ENCODE peak calls at places on chromosomes 5 and 9, in five cellular contexts. One of them, this sample, is unnamed.

GRCh38 chr9:137478613-137479314 is 19.6 kb upstream of the NSMF start:
- DNase-seq in HTR-8/SVneo: no peak
- DNase-seq in transverse colon: no peak
- DNase-seq in effector memory CD8-positive, alpha-beta T cell: no peak
- DNase-seq in memory B cell: no peak
- DNase-seq in this sample: peak

GRCh38 chr9:133119039-133119438 is 2.0 kb downstream of the RALGDS start:
- DNase-seq in HTR-8/SVneo: no peak
- DNase-seq in transverse colon: no peak
- DNase-seq in effector memory CD8-positive, alpha-beta T cell: no peak
- DNase-seq in memory B cell: no peak
- DNase-seq in this sample: peak

GRCh38 chr5:91266184-91266705 is 116.9 kb downstream of the ARRDC3 start:
- DNase-seq in HTR-8/SVneo: peak
- DNase-seq in transverse colon: no peak
- DNase-seq in effector memory CD8-positive, alpha-beta T cell: no peak
- DNase-seq in memory B cell: no peak
- DNase-seq in this sample: no peak

GRCh38 chr5:173329370-173330150 is 1.3 kb upstream of the STC2 start:
- DNase-seq in HTR-8/SVneo: peak
- DNase-seq in transverse colon: no peak
- DNase-seq in effector memory CD8-positive, alpha-beta T cell: no peak
- DNase-seq in memory B cell: no peak
- DNase-seq in this sample: no peak

GRCh38 chr9:107090218-107090617 is 192.9 kb upstream of the RAD23B start:
- DNase-seq in HTR-8/SVneo: no peak
- DNase-seq in transverse colon: no peak
- DNase-seq in effector memory CD8-positive, alpha-beta T cell: no peak
- DNase-seq in memory B cell: no peak
- DNase-seq in this sample: no peak

GRCh38 chr5:159345861-159346260 is 15.6 kb upstream of the IL12B start:
- DNase-seq in HTR-8/SVneo: no peak
- DNase-seq in transverse colon: no peak
- DNase-seq in effector memory CD8-positive, alpha-beta T cell: no peak
- DNase-seq in memory B cell: no peak
- DNase-seq in this sample: no peak

GRCh38 chr9:96327694-96328352 is 25.8 kb upstream of the HSD17B3 start:
- DNase-seq in HTR-8/SVneo: peak
- DNase-seq in transverse colon: peak
- DNase-seq in effector memory CD8-positive, alpha-beta T cell: peak
- DNase-seq in memory B cell: peak
- DNase-seq in this sample: no peak

GRCh38 chr9:77601476-77602056 is 46.6 kb downstream of the GNA14 start:
- DNase-seq in HTR-8/SVneo: no peak
- DNase-seq in transverse colon: no peak
- DNase-seq in effector memory CD8-positive, alpha-beta T cell: no peak
- DNase-seq in memory B cell: no peak
- DNase-seq in this sample: no peak

GRCh38 chr9:136079916-136080246 is 15.2 kb downstream of the NACC2 start:
- DNase-seq in HTR-8/SVneo: no peak
- DNase-seq in transverse colon: no peak
- DNase-seq in effector memory CD8-positive, alpha-beta T cell: no peak
- DNase-seq in memory B cell: no peak
- DNase-seq in this sample: no peak

GRCh38 chr9:121331992-121332685 is 37.9 kb downstream of the STOM start:
- DNase-seq in HTR-8/SVneo: no peak
- DNase-seq in transverse colon: no peak
- DNase-seq in effector memory CD8-positive, alpha-beta T cell: no peak
- DNase-seq in memory B cell: no peak
- DNase-seq in this sample: no peak

GRCh38 chr9:132990781-132991180 is 12.3 kb downstream of the GFI1B start:
- DNase-seq in HTR-8/SVneo: no peak
- DNase-seq in transverse colon: no peak
- DNase-seq in effector memory CD8-positive, alpha-beta T cell: no peak
- DNase-seq in memory B cell: no peak
- DNase-seq in this sample: no peak

GRCh38 chr5:124923131-124923530 is 176.7 kb upstream of the ZNF608 start:
- DNase-seq in HTR-8/SVneo: no peak
- DNase-seq in transverse colon: no peak
- DNase-seq in effector memory CD8-positive, alpha-beta T cell: no peak
- DNase-seq in memory B cell: no peak
- DNase-seq in this sample: no peak

GRCh38 chr5:174172104-174172965 is 126.8 kb downstream of the NSG2 start:
- DNase-seq in HTR-8/SVneo: no peak
- DNase-seq in transverse colon: no peak
- DNase-seq in effector memory CD8-positive, alpha-beta T cell: no peak
- DNase-seq in memory B cell: no peak
- DNase-seq in this sample: no peak

GRCh38 chr5:78887384-78888118 is 97.6 kb downstream of the ARSB start:
- DNase-seq in HTR-8/SVneo: no peak
- DNase-seq in transverse colon: no peak
- DNase-seq in effector memory CD8-positive, alpha-beta T cell: no peak
- DNase-seq in memory B cell: no peak
- DNase-seq in this sample: no peak

GRCh38 chr9:17116400-17116837 is 18.4 kb upstream of the CNTLN start:
- DNase-seq in HTR-8/SVneo: peak
- DNase-seq in transverse colon: no peak
- DNase-seq in effector memory CD8-positive, alpha-beta T cell: no peak
- DNase-seq in memory B cell: no peak
- DNase-seq in this sample: no peak

GRCh38 chr5:55509097-55509496 is 25.7 kb downstream of the PLPP1 start:
- DNase-seq in HTR-8/SVneo: no peak
- DNase-seq in transverse colon: no peak
- DNase-seq in effector memory CD8-positive, alpha-beta T cell: no peak
- DNase-seq in memory B cell: no peak
- DNase-seq in this sample: no peak

GRCh38 chr9:115367321-115367720 is 249.4 kb upstream of the TNC start:
- DNase-seq in HTR-8/SVneo: no peak
- DNase-seq in transverse colon: no peak
- DNase-seq in effector memory CD8-positive, alpha-beta T cell: no peak
- DNase-seq in memory B cell: no peak
- DNase-seq in this sample: no peak

GRCh38 chr5:90878549-90879196 is 320.1 kb downstream of the ADGRV1 start:
- DNase-seq in HTR-8/SVneo: no peak
- DNase-seq in transverse colon: no peak
- DNase-seq in effector memory CD8-positive, alpha-beta T cell: no peak
- DNase-seq in memory B cell: no peak
- DNase-seq in this sample: no peak